ENCODE peak calls at places on chromosome X, in six cellular contexts. M, W, E, R, T and P are unnamed samples.

GRCh38 chrX:153800177-153800722 is 5.8 kb downstream of the SSR4 start:
- DNase-seq in M (no peak), W (no peak), E (no peak), R (no peak), T (no peak), P (no peak)

GRCh38 chrX:105191878-105192277 is 28.6 kb downstream of the TEX13A start:
- DNase-seq in M (no peak), W (no peak), E (no peak), R (no peak), T (peak), P (no peak)

GRCh38 chrX:109952050-109952449 is 50.9 kb upstream of the TMEM164 start:
- DNase-seq in M (no peak), W (no peak), E (no peak), R (no peak), T (no peak), P (no peak)

GRCh38 chrX:49308604-49309269 is 5.3 kb downstream of the GAGE10 start:
- DNase-seq in M (peak), W (no peak), E (no peak), R (no peak), T (no peak), P (no peak)

GRCh38 chrX:10685923-10686595 is 65.7 kb upstream of the MID1 start:
- DNase-seq in M (no peak), W (no peak), E (no peak), R (no peak), T (no peak), P (no peak)

GRCh38 chrX:323721-324628 is 5.4 kb upstream of the GTPBP6 start:
- DNase-seq in M (no peak), W (no peak), E (no peak), R (no peak), T (peak), P (no peak)

GRCh38 chrX:39477438-39478120 is 620.2 kb downstream of the BCOR start:
- DNase-seq in M (peak), W (no peak), E (peak), R (peak), T (peak), P (no peak)

GRCh38 chrX:926070-926469 is 286.4 kb downstream of the CRLF2 start:
- DNase-seq in M (no peak), W (no peak), E (no peak), R (no peak), T (no peak), P (no peak)

GRCh38 chrX:8067754-8068469 is 103.2 kb downstream of the VCX2 start:
- DNase-seq in M (no peak), W (no peak), E (no peak), R (no peak), T (no peak), P (no peak)

GRCh38 chrX:46957299-46957698 is 45.1 kb downstream of the JADE3 start:
- DNase-seq in M (no peak), W (no peak), E (no peak), R (no peak), T (no peak), P (no peak)

GRCh38 chrX:17414057-17414658 is 39.2 kb downstream of the NHS start:
- DNase-seq in M (no peak), W (no peak), E (no peak), R (no peak), T (no peak), P (no peak)

GRCh38 chrX:68018248-68019203 is 414.8 kb downstream of the OPHN1 start:
- DNase-seq in M (no peak), W (no peak), E (no peak), R (no peak), T (peak), P (no peak)

GRCh38 chrX:154437398-154437752 is 421 bp downstream of the GDI1 start:
- DNase-seq in M (no peak), W (no peak), E (no peak), R (no peak), T (no peak), P (no peak)

GRCh38 chrX:20355187-20355586 is 88.5 kb upstream of the RPS6KA3 start:
- DNase-seq in M (no peak), W (no peak), E (no peak), R (no peak), T (no peak), P (no peak)

GRCh38 chrX:68498508-68499379 is at the start of gene YIPF6:
- DNase-seq in M (peak), W (peak), E (peak), R (peak), T (peak), P (peak)

GRCh38 chrX:24391362-24391761 is 30.9 kb downstream of the SUPT20HL1 start:
- DNase-seq in M (no peak), W (no peak), E (no peak), R (no peak), T (no peak), P (no peak)

GRCh38 chrX:132046533-132046932 is 23.4 kb downstream of the STK26 start:
- DNase-seq in M (no peak), W (no peak), E (no peak), R (no peak), T (no peak), P (no peak)

GRCh38 chrX:102651968-102652744 is 873 bp downstream of the GPRASP1 start:
- DNase-seq in M (peak), W (peak), E (peak), R (peak), T (no peak), P (peak)

GRCh38 chrX:17417411-17417810 is 42.4 kb downstream of the NHS start:
- DNase-seq in M (no peak), W (no peak), E (no peak), R (no peak), T (no peak), P (no peak)

GRCh38 chrX:53239474-53239873 is 14.5 kb upstream of the KDM5C start:
- DNase-seq in M (peak), W (no peak), E (peak), R (no peak), T (peak), P (no peak)

GRCh38 chrX:56268888-56269287 is 36.7 kb downstream of the KLF8 start:
- DNase-seq in M (no peak), W (no peak), E (no peak), R (no peak), T (no peak), P (no peak)

GRCh38 chrX:100645106-100645505 is 1.1 kb downstream of the SRPX2 start:
- DNase-seq in M (no peak), W (no peak), E (no peak), R (no peak), T (no peak), P (no peak)

GRCh38 chrX:118347131-118347530 is 1.2 kb downstream of the WDR44 start:
- DNase-seq in M (no peak), W (no peak), E (no peak), R (no peak), T (no peak), P (no peak)